ENCODE peak calls at places on chromosomes 11 and 22, in eight cellular contexts. One of them, this sample, is unnamed.

GRCh38 chr11:100573911-100574513 is 113.1 kb upstream of the ARHGAP42 start:
- DNase-seq in HL-60: no peak
- DNase-seq in heart left ventricle: no peak
- DNase-seq in sigmoid colon: no peak
- DNase-seq in WERI-Rb-1: no peak
- DNase-seq in stomach: no peak
- DNase-seq in lower lobe of right lung: no peak
- DNase-seq in heart right ventricle: no peak
- DNase-seq in this sample: no peak

GRCh38 chr11:132028380-132029240 is 658.2 kb downstream of the NTM start:
- DNase-seq in heart left ventricle: no peak
- DNase-seq in sigmoid colon: no peak
- DNase-seq in heart right ventricle: peak; percentile 11
- DNase-seq in stomach: peak; percentile 28
- DNase-seq in lower lobe of right lung: no peak
- DNase-seq in WERI-Rb-1: peak; percentile 63
- DNase-seq in HL-60: peak; percentile 25
- DNase-seq in this sample: no peak

GRCh38 chr11:20032577-20033265 is 127.6 kb downstream of the DBX1 start:
- DNase-seq in stomach: no peak
- DNase-seq in heart right ventricle: no peak
- DNase-seq in WERI-Rb-1: no peak
- DNase-seq in heart left ventricle: no peak
- DNase-seq in HL-60: no peak
- DNase-seq in sigmoid colon: no peak
- DNase-seq in lower lobe of right lung: no peak
- DNase-seq in this sample: no peak

GRCh38 chr11:61893981-61894380 is 2.6 kb upstream of the FADS3 start:
- DNase-seq in lower lobe of right lung: no peak
- DNase-seq in HL-60: no peak
- DNase-seq in heart left ventricle: no peak
- DNase-seq in WERI-Rb-1: no peak
- DNase-seq in stomach: no peak
- DNase-seq in sigmoid colon: no peak
- DNase-seq in heart right ventricle: no peak
- DNase-seq in this sample: no peak

GRCh38 chr11:75365711-75366181 is 14.3 kb upstream of the ARRB1 start:
- DNase-seq in WERI-Rb-1: no peak
- DNase-seq in sigmoid colon: no peak
- DNase-seq in heart left ventricle: no peak
- DNase-seq in HL-60: no peak
- DNase-seq in heart right ventricle: no peak
- DNase-seq in stomach: no peak
- DNase-seq in lower lobe of right lung: no peak
- DNase-seq in this sample: no peak

GRCh38 chr11:124758355-124759267 is 3.5 kb downstream of the ESAM start:
- DNase-seq in sigmoid colon: peak; percentile 82
- DNase-seq in WERI-Rb-1: no peak
- DNase-seq in heart right ventricle: peak; percentile 70
- DNase-seq in heart left ventricle: peak; percentile 76
- DNase-seq in HL-60: peak; percentile 91
- DNase-seq in stomach: peak; percentile 88
- DNase-seq in lower lobe of right lung: peak; percentile 89
- DNase-seq in this sample: peak; percentile 94

GRCh38 chr11:45580399-45580798 is 85.0 kb downstream of the CHST1 start:
- DNase-seq in sigmoid colon: no peak
- DNase-seq in lower lobe of right lung: no peak
- DNase-seq in HL-60: peak; percentile 14
- DNase-seq in heart left ventricle: no peak
- DNase-seq in stomach: no peak
- DNase-seq in heart right ventricle: peak; percentile 29
- DNase-seq in WERI-Rb-1: no peak
- DNase-seq in this sample: no peak

GRCh38 chr22:38311331-38311635 is 6.0 kb downstream of the CSNK1E start:
- DNase-seq in stomach: no peak
- DNase-seq in heart right ventricle: peak; percentile 68
- DNase-seq in heart left ventricle: no peak
- DNase-seq in HL-60: no peak
- DNase-seq in lower lobe of right lung: no peak
- DNase-seq in sigmoid colon: no peak
- DNase-seq in WERI-Rb-1: no peak
- DNase-seq in this sample: no peak

GRCh38 chr11:107931206-107931605 is 3.0 kb downstream of the RAB39A start:
- DNase-seq in heart left ventricle: no peak
- DNase-seq in HL-60: no peak
- DNase-seq in heart right ventricle: no peak
- DNase-seq in lower lobe of right lung: no peak
- DNase-seq in stomach: no peak
- DNase-seq in WERI-Rb-1: no peak
- DNase-seq in sigmoid colon: no peak
- DNase-seq in this sample: no peak

GRCh38 chr11:27460571-27460970 is 12.0 kb downstream of the LGR4 start:
- DNase-seq in lower lobe of right lung: no peak
- DNase-seq in stomach: no peak
- DNase-seq in HL-60: no peak
- DNase-seq in sigmoid colon: no peak
- DNase-seq in WERI-Rb-1: no peak
- DNase-seq in heart left ventricle: no peak
- DNase-seq in heart right ventricle: no peak
- DNase-seq in this sample: no peak

GRCh38 chr22:30947821-30948454 is 20.6 kb downstream of the MORC2 start:
- DNase-seq in heart left ventricle: no peak
- DNase-seq in WERI-Rb-1: no peak
- DNase-seq in lower lobe of right lung: no peak
- DNase-seq in stomach: no peak
- DNase-seq in sigmoid colon: no peak
- DNase-seq in HL-60: no peak
- DNase-seq in heart right ventricle: peak; percentile 20
- DNase-seq in this sample: no peak

GRCh38 chr22:31098633-31099110 is 8.7 kb downstream of the SELENOM start:
- DNase-seq in HL-60: no peak
- DNase-seq in WERI-Rb-1: no peak
- DNase-seq in stomach: peak; percentile 54
- DNase-seq in heart right ventricle: no peak
- DNase-seq in heart left ventricle: peak; percentile 31
- DNase-seq in lower lobe of right lung: no peak
- DNase-seq in sigmoid colon: peak; percentile 92
- DNase-seq in this sample: peak; percentile 69

GRCh38 chr11:6571434-6572008 is 31.9 kb downstream of the RRP8 start:
- DNase-seq in lower lobe of right lung: no peak
- DNase-seq in HL-60: no peak
- DNase-seq in WERI-Rb-1: no peak
- DNase-seq in heart left ventricle: no peak
- DNase-seq in stomach: no peak
- DNase-seq in sigmoid colon: no peak
- DNase-seq in heart right ventricle: no peak
- DNase-seq in this sample: no peak

GRCh38 chr22:17880468-17880867 is 106.2 kb upstream of the BID start:
- DNase-seq in sigmoid colon: no peak
- DNase-seq in heart left ventricle: no peak
- DNase-seq in heart right ventricle: no peak
- DNase-seq in WERI-Rb-1: no peak
- DNase-seq in HL-60: no peak
- DNase-seq in lower lobe of right lung: no peak
- DNase-seq in stomach: no peak
- DNase-seq in this sample: no peak

GRCh38 chr11:17406082-17406817 is 17.8 kb upstream of the KCNJ11 start:
- DNase-seq in lower lobe of right lung: no peak
- DNase-seq in stomach: peak; percentile 61
- DNase-seq in HL-60: no peak
- DNase-seq in heart right ventricle: no peak
- DNase-seq in sigmoid colon: no peak
- DNase-seq in WERI-Rb-1: no peak
- DNase-seq in heart left ventricle: no peak
- DNase-seq in this sample: peak; percentile 10

GRCh38 chr11:14364322-14364721 is 5.3 kb upstream of the RRAS2 start:
- DNase-seq in sigmoid colon: no peak
- DNase-seq in stomach: no peak
- DNase-seq in WERI-Rb-1: no peak
- DNase-seq in HL-60: no peak
- DNase-seq in lower lobe of right lung: no peak
- DNase-seq in heart left ventricle: no peak
- DNase-seq in heart right ventricle: peak; percentile 10
- DNase-seq in this sample: no peak

GRCh38 chr11:122729139-122729538 is 73.6 kb downstream of the UBASH3B start:
- DNase-seq in heart left ventricle: no peak
- DNase-seq in sigmoid colon: no peak
- DNase-seq in WERI-Rb-1: no peak
- DNase-seq in lower lobe of right lung: no peak
- DNase-seq in heart right ventricle: no peak
- DNase-seq in stomach: no peak
- DNase-seq in HL-60: no peak
- DNase-seq in this sample: no peak

GRCh38 chr11:122731500-122731913 is 76.0 kb downstream of the UBASH3B start:
- DNase-seq in stomach: no peak
- DNase-seq in sigmoid colon: no peak
- DNase-seq in lower lobe of right lung: no peak
- DNase-seq in heart right ventricle: no peak
- DNase-seq in WERI-Rb-1: no peak
- DNase-seq in heart left ventricle: no peak
- DNase-seq in HL-60: no peak
- DNase-seq in this sample: no peak

GRCh38 chr11:122733301-122733686 is 77.8 kb downstream of the UBASH3B start:
- DNase-seq in sigmoid colon: no peak
- DNase-seq in HL-60: no peak
- DNase-seq in heart right ventricle: peak; percentile 59
- DNase-seq in WERI-Rb-1: no peak
- DNase-seq in lower lobe of right lung: peak; percentile 60
- DNase-seq in heart left ventricle: peak; percentile 49
- DNase-seq in stomach: no peak
- DNase-seq in this sample: no peak

GRCh38 chr11:122735031-122735430 is 79.5 kb downstream of the UBASH3B start:
- DNase-seq in heart right ventricle: no peak
- DNase-seq in stomach: no peak
- DNase-seq in sigmoid colon: no peak
- DNase-seq in heart left ventricle: no peak
- DNase-seq in HL-60: no peak
- DNase-seq in lower lobe of right lung: no peak
- DNase-seq in WERI-Rb-1: no peak
- DNase-seq in this sample: no peak

DNA sequence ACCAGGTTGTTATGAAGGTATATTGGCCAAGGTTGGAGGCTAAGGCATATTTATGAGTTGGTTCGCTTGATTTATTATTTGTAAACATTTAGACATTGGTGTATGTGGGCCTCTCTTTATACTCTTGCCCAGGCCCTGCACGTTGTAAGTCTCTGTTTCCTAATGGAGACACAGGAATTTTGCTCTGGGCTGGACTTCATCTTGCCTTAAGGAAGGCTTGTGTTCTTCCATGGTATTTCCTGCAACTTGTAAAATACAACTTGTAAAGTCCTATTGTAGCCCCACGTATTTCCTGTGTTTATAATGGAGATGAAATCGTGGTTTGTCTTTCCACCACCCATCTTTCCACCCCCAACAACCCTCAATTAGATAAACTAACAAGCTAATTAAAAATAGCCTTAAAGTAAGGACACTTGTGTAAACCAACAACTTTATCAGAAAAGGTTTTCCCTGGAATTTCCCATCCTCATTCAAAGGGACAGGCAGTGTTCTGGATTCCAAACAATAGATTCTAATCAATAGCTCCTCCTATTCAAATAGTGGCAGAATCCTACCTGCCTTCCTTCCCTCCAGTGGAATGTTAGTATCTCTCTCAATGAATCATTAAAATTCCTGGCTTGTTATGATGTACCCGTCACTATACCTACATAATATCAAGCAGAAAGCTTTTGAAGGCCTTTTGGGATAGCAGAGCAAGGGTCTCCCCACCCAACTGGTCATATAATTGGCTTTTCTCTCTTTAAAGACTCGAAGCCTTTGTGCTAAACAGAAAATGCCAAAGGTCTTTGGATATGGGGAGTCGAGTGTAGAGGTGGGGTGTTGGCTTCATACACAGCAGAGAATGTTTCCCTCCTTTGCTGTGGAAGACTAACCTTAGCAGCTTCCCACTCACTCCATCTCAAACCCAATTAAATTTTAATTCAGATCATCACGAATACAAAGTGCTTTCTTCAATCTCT is 77.1 kb downstream of the UBASH3B start:
- DNase-seq in sigmoid colon: no peak
- DNase-seq in heart right ventricle: no peak
- DNase-seq in stomach: no peak
- DNase-seq in heart left ventricle: no peak
- DNase-seq in HL-60: no peak
- DNase-seq in lower lobe of right lung: no peak
- DNase-seq in WERI-Rb-1: no peak
- DNase-seq in this sample: no peak
- H3K27ac ChIP-seq in sigmoid colon: no peak overlapping the region
- H3K27ac ChIP-seq in heart right ventricle: no peak overlapping the region
- H3K27ac ChIP-seq in stomach: no peak overlapping the region
- H3K27ac ChIP-seq in heart left ventricle: no peak overlapping the region
- H3K27ac ChIP-seq in HL-60: no peak overlapping the region
- H3K27ac ChIP-seq in lower lobe of right lung: peak overlapping the region; percentile 12
- H3K27ac ChIP-seq in WERI-Rb-1: no peak overlapping the region
- H3K27ac ChIP-seq in this sample: peak overlapping the region; percentile 83

GRCh38 chr11:64935634-64936081 is at the start of gene GPHA2:
- DNase-seq in lower lobe of right lung: no peak
- DNase-seq in sigmoid colon: no peak
- DNase-seq in heart left ventricle: no peak
- DNase-seq in stomach: peak; percentile 50
- DNase-seq in heart right ventricle: no peak
- DNase-seq in WERI-Rb-1: peak; percentile 45
- DNase-seq in HL-60: no peak
- DNase-seq in this sample: no peak
- TF ChIP-seq CTCF in lower lobe of right lung: no peak
- TF ChIP-seq CTCF in sigmoid colon: no peak
- TF ChIP-seq CTCF in heart left ventricle: no peak
- TF ChIP-seq CTCF in stomach: no peak
- TF ChIP-seq CTCF in heart right ventricle: no peak
- TF ChIP-seq CTCF in WERI-Rb-1: no peak
- TF ChIP-seq CTCF in HL-60: no peak
- TF ChIP-seq CTCF in this sample: no peak

GRCh38 chr22:46292727-46293126 is 3.9 kb upstream of the GTSE1 start:
- DNase-seq in lower lobe of right lung: peak; percentile 55
- DNase-seq in WERI-Rb-1: no peak
- DNase-seq in sigmoid colon: no peak
- DNase-seq in HL-60: no peak
- DNase-seq in heart left ventricle: no peak
- DNase-seq in heart right ventricle: no peak
- DNase-seq in stomach: no peak
- DNase-seq in this sample: peak; percentile 85
- H3K27ac ChIP-seq in lower lobe of right lung: peak overlapping the region; percentile 24
- H3K27ac ChIP-seq in WERI-Rb-1: no peak overlapping the region
- H3K27ac ChIP-seq in sigmoid colon: no peak overlapping the region
- H3K27ac ChIP-seq in HL-60: no peak overlapping the region
- H3K27ac ChIP-seq in heart left ventricle: peak overlapping the region; percentile 22
- H3K27ac ChIP-seq in heart right ventricle: no peak overlapping the region
- H3K27ac ChIP-seq in stomach: no peak overlapping the region
- H3K27ac ChIP-seq in this sample: peak overlapping the region; percentile 78

GRCh38 chr22:41597635-41597953 is 8.0 kb upstream of the PMM1 start:
- DNase-seq in heart left ventricle: no peak
- DNase-seq in HL-60: no peak
- DNase-seq in sigmoid colon: no peak
- DNase-seq in stomach: no peak
- DNase-seq in lower lobe of right lung: no peak
- DNase-seq in WERI-Rb-1: no peak
- DNase-seq in heart right ventricle: no peak
- DNase-seq in this sample: no peak
- TF ChIP-seq CTCF in heart left ventricle: no peak
- TF ChIP-seq CTCF in HL-60: no peak
- TF ChIP-seq CTCF in sigmoid colon: no peak
- TF ChIP-seq CTCF in stomach: no peak
- TF ChIP-seq CTCF in lower lobe of right lung: no peak
- TF ChIP-seq CTCF in WERI-Rb-1: no peak
- TF ChIP-seq CTCF in heart right ventricle: no peak
- TF ChIP-seq CTCF in this sample: no peak